ENCODE peak calls at places on chromosomes 13 and 19, in six cellular contexts. M is heart right ventricle; X is activated CD8-positive, alpha-beta T cell treated with anti-CD3 and anti-CD28 coated beads for 36 hours; G is GM20000; S is type B pancreatic cell; I is dorsolateral prefrontal cortex. R is an unnamed sample.

GRCh38 chr13:53822136-53822535 is 793.5 kb downstream of the OLFM4 start:
- DNase-seq in M (no peak), X (no peak), G (no peak), S (no peak), I (no peak), R (no peak)

GRCh38 chr13:27583645-27584044 is 36.7 kb downstream of the LNX2 start:
- DNase-seq in M (no peak), X (no peak), G (no peak), S (no peak), I (no peak), R (no peak)

GRCh38 chr13:30762643-30763042 is 27.3 kb downstream of the ALOX5AP start:
- DNase-seq in M (no peak), X (no peak), G (no peak), S (no peak), I (no peak), R (no peak)

GRCh38 chr19:650121-650520 is 10.4 kb downstream of the FGF22 start:
- DNase-seq in M (no peak), X (no peak), G (no peak), S (no peak), I (no peak), R (no peak)

GRCh38 chr13:27353166-27353583 is 71.2 kb upstream of the GTF3A start:
- DNase-seq in M (no peak), X (peak; percentile 55), G (peak; percentile 87), S (no peak), I (no peak), R (no peak)

GRCh38 chr13:107348471-107348870 is 780.5 kb upstream of the ARGLU1 start:
- DNase-seq in M (no peak), X (no peak), G (no peak), S (no peak), I (no peak), R (no peak)

GRCh38 chr13:43136940-43137574 is 113.7 kb downstream of the DNAJC15 start:
- DNase-seq in M (no peak), X (no peak), G (no peak), S (no peak), I (no peak), R (no peak)

GRCh38 chr19:52809801-52810200 is 11.6 kb downstream of the ZNF28 start:
- DNase-seq in M (no peak), X (no peak), G (peak; percentile 16), S (no peak), I (no peak), R (no peak)

GRCh38 chr19:6063576-6063961 is 46.7 kb downstream of the RFX2 start:
- DNase-seq in M (no peak), X (no peak), G (no peak), S (no peak), I (no peak), R (peak; percentile 48)

GRCh38 chr19:7500811-7501450 is 12.1 kb upstream of the PEX11G start:
- DNase-seq in M (no peak), X (peak; percentile 74), G (peak; percentile 73), S (peak; percentile 88), I (peak; percentile 91), R (no peak)
- TF ChIP-seq CTCF in M (no peak), X (no peak), G (no peak), S (peak; percentile 52), I (peak; percentile 19), R (peak; percentile 34)

GRCh38 chr19:58022283-58022660 is 11.6 kb upstream of the ZSCAN1 start:
- DNase-seq in M (no peak), X (no peak), G (no peak), S (no peak), I (no peak), R (no peak)

GRCh38 chr19:58020985-58021384 is 12.8 kb upstream of the ZSCAN1 start:
- DNase-seq in M (no peak), X (no peak), G (no peak), S (no peak), I (no peak), R (peak; percentile 22)

GRCh38 chr19:58024661-58025060 is 9.2 kb upstream of the ZSCAN1 start:
- DNase-seq in M (no peak), X (no peak), G (no peak), S (no peak), I (no peak), R (no peak)

GRCh38 chr19:58020129-58020528 is 13.7 kb upstream of the ZSCAN1 start:
- DNase-seq in M (no peak), X (no peak), G (no peak), S (no peak), I (no peak), R (peak; percentile 64)

DNA sequence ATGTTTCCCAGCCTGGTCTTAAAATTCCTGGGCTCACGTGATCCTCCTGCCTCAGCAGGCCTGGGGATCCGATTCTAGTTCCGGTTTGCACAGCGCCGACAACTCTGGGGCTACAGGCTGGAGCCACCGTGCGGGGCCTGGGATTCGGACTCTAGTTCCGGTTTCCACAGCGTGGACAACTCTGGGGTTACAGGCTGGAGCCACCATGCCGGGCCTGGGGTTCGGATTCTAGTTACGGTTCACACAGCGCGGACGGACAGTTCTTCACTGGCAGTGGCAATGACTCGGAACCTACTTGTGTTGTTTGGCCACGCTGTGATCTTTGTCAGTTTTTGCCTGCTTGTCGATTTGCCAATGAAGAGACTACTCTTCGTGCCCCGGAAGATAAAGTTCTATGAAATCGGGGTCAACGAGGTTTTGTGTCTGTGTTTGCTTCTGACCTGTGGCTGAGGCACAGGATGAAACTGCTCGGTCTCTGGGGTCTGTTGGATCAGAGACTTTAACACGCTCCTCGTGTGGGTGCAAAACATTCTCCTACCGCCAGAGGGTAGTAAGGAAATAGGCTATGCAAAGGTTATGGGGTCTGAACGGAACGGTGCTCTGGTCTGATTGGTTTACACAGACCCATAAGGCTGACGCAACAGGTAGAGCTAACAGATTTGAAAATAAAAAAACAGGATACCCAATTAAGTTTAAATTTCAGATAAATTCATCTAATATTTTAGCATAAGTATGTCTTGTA is 12.1 kb upstream of the ZSCAN1 start:
- DNase-seq in M (peak; percentile 81), X (peak; percentile 81), G (no peak), S (no peak), I (peak; percentile 58), R (peak; percentile 55)
- TF ChIP-seq CTCF in M (peak; percentile 80), X (peak; percentile 67), G (no peak), S (peak; percentile 69), I (peak; percentile 81), R (peak; percentile 50)

DNA sequence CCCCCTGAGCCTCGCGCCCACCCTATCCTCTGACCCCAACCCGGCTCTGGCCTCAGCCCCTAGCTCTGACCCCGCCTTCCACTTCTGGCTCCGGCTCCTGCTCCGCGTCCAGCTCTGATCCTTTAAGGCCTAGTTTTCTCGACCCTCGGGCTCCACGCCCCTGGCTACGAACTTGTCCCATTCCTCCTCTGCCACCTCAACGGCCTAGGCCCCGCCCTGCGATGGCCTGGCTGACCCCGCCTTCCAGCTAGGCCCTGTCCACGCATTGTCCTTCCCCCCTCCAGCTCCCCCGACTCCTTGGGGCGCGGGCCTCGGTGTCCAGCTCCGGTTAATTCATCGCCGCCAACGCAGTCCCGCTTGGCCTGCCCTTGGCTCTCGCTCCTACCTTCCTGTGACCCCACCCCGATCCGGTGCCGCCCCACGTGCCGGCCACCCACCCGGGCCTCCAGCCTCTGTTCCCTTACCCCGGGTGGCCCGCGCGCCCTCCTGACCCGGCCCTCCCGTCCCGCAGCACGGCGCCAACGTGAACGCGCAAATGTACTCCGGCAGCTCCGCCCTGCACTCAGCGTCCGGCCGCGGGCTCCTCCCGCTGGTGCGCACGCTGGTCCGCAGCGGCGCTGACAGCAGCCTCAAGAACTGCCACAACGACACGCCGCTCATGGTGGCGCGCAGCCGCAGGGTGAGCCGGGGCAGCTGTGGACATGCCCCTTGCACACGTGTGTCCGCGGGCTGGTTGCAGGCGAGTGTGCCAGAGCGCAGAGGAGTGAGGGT is 9.4 kb downstream of the BCL3 start:
- DNase-seq in M (peak; percentile 84), X (no peak), G (no peak), S (no peak), I (peak; percentile 52), R (no peak)
- TF ChIP-seq CTCF in M (no peak), X (no peak), G (no peak), S (peak; percentile 23), I (no peak), R (peak; percentile 59)

GRCh38 chr13:88701551-88701950 is 1030.4 kb downstream of the SLITRK5 start:
- DNase-seq in M (no peak), X (no peak), G (no peak), S (no peak), I (no peak), R (no peak)
- TF ChIP-seq CTCF in M (no peak), X (no peak), G (no peak), S (no peak), I (no peak), R (no peak)

GRCh38 chr19:23758187-23759074 is at the start of gene ZNF681:
- DNase-seq in M (peak; percentile 93), X (peak; percentile 94), G (peak; percentile 80), S (peak; percentile 84), I (peak; percentile 90), R (peak; percentile 95)
- TF ChIP-seq CTCF in M (peak; percentile 9), X (peak; percentile 51), G (no peak), S (peak; percentile 67), I (no peak), R (peak; percentile 57)

R was measured in chondrocyte.